ENCODE peak calls at places on chromosomes 13 and 19, in four cellular contexts. T is IMR-90, W is pancreas, P is endodermal cell. F is an unnamed sample. For H3K4me1 and H3K36me3, the result is how much of the 10 kb centered on the place peaks cover.

GRCh38 chr13:50128406-50129048 is 113.3 kb downstream of the KCNRG start:
- DNase-seq in T (no peak), W (no peak), P (peak), F (no peak)

GRCh38 chr19:27822336-27822735 is 1390.6 kb downstream of the UQCRFS1 start:
- DNase-seq in P (no peak), T (no peak), W (no peak), F (no peak)

GRCh38 chr13:109569938-109570711 is 216.3 kb downstream of the IRS2 start:
- DNase-seq in T (no peak), P (no peak), W (no peak), F (no peak)

GRCh38 chr13:79549355-79550106 is 68.6 kb downstream of the NDFIP2 start:
- DNase-seq in W (no peak), P (no peak), T (peak), F (no peak)

GRCh38 chr19:40217027-40217810 is 965 bp downstream of the TTC9B start:
- DNase-seq in T (no peak), W (peak), P (peak), F (no peak)

GRCh38 chr13:96796234-96796633 is 198.0 kb downstream of the OXGR1 start:
- DNase-seq in P (no peak), W (no peak), T (no peak), F (no peak)

GRCh38 chr19:6739884-6740588 is 556 bp downstream of the TRIP10 start:
- DNase-seq in W (peak), P (peak), T (no peak), F (no peak)

GRCh38 chr13:28035146-28035782 is 46.8 kb upstream of the URAD start:
- DNase-seq in T (peak), P (peak), W (no peak), F (no peak)

GRCh38 chr19:17405250-17406038 is at the start of gene BST2:
- DNase-seq in P (peak), T (peak), W (no peak), F (peak)

GRCh38 chr13:102965802-102966201 is 100.4 kb downstream of the SLC10A2 start:
- DNase-seq in P (no peak), W (no peak), T (no peak), F (no peak)

GRCh38 chr19:3041756-3042517 is 12.9 kb upstream of the TLE2 start:
- DNase-seq in T (no peak), W (no peak), P (peak), F (no peak)

GRCh38 chr19:31947436-31947835 is 398.0 kb upstream of the ZNF507 start:
- DNase-seq in W (no peak), P (no peak), T (no peak), F (no peak)

GRCh38 chr13:110546933-110547332 is 14.6 kb downstream of the RAB20 start:
- DNase-seq in W (peak), T (peak), P (no peak), F (peak)

GRCh38 chr13:77533875-77534788 is 1.4 kb upstream of the SCEL start:
- DNase-seq in P (no peak), W (no peak), T (no peak), F (no peak)

GRCh38 chr13:28641600-28641926 is 17.4 kb upstream of the POMP start:
- DNase-seq in W (no peak), P (no peak), T (no peak), F (no peak)

GRCh38 chr13:24900507-24900906 is 136.5 kb downstream of the RNF17 start:
- DNase-seq in T (no peak), W (no peak), P (no peak), F (no peak)

GRCh38 chr13:30510091-30510490 is 44.4 kb upstream of the HMGB1 start:
- DNase-seq in W (no peak), P (no peak), T (no peak), F (no peak)

GRCh38 chr19:547836-548720 is 4.2 kb downstream of the GZMM start:
- DNase-seq in P (peak), T (no peak), W (no peak), F (no peak)

GRCh38 chr13:111899714-111900389 is 167.1 kb upstream of the SOX1 start:
- DNase-seq in T (no peak), W (peak), P (peak), F (no peak)

GRCh38 chr13:19266979-19267378 is 85.4 kb upstream of the TUBA3C start:
- DNase-seq in W (no peak), P (no peak), T (no peak), F (no peak)

GRCh38 chr13:112777637-112778406 is 88.0 kb downstream of the ATP11A start:
- DNase-seq in P (peak), W (no peak), T (no peak), F (peak)

GRCh38 chr13:29810145-29810742 is 40.2 kb downstream of the UBL3 start:
- DNase-seq in P (no peak), T (peak), W (no peak), F (no peak)

GRCh38 chr13:60152904-60153303 is 10.8 kb downstream of the DIAPH3 start:
- DNase-seq in T (peak), W (no peak), P (no peak), F (no peak)

GRCh38 chr13:94617389-94618000 is 15.8 kb downstream of the GPR180 start:
- DNase-seq in P (peak), T (no peak), W (no peak), F (no peak)

GRCh38 chr13:99572921-99573320 is 71.6 kb downstream of the TM9SF2 start:
- DNase-seq in W (no peak), T (no peak), P (no peak), F (no peak)

GRCh38 chr19:54208784-54209057 is 8.1 kb downstream of the RPS9 start:
- DNase-seq in W (no peak), P (no peak), T (no peak), F (no peak)
- H3K4me1 ChIP-seq in W (half or more), P (under half), T (under half), F (under half)

GRCh38 chr19:37669336-37669963 is 14.2 kb upstream of the ZFP30 start:
- DNase-seq in W (no peak), T (no peak), P (no peak), F (no peak)
- H3K36me3 ChIP-seq in W (under half), T (under half), P (under half), F (under half)

GRCh38 chr19:4372630-4373367 is 27.5 kb downstream of the SH3GL1 start:
- DNase-seq in P (no peak), W (no peak), T (no peak), F (no peak)
- H3K4me1 ChIP-seq in P (under half), W (half or more), T (half or more), F (half or more)

GRCh38 chr19:19285723-19286122 is 12.6 kb upstream of the TM6SF2 start:
- DNase-seq in T (no peak), W (no peak), P (no peak), F (no peak)
- H3K36me3 ChIP-seq in T (under half), W (under half), P (half or more), F (half or more)

DNA sequence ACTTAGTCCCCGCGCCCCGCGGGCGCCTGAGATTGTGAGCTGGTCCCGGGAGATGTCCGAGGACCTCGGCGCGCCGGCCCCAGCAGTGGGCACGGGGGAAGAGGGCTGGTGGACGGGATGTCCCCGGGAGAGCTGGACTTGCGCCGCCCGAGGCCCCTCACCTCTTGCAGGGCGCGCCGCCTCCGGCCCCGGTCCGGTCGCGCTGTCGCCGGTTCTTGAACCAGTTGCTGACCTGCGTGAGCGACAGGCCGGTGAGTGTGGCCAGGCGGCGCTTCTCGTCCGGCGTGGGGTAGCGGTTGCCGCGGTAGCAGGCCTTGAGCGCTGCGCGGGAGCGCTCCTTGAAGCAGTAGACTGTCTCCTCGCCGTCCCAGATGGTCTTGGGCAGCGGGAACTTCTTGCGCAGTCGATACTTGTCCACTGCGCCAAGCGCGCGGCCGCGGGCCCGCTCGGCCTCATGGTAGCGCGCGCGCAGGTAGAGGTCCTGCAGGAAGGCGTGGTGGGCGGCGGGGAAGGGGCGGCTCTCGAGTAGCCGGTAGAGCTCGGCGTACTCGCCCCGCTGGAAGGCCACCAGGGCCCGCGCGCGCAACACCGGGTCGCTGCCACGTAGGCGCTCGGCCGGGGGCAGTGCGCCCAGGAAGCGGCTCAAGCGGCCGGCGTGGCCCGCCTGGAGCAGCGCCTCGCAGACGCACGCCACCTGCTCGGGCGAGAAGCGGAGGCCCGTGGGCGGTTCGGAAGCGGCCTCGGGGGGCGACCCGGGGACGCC is 990 bp downstream of the SIX5 start:
- DNase-seq in T (peak), W (peak), P (peak), F (no peak)
- H3K4me1 ChIP-seq in T (under half), W (under half), P (under half), F (under half)

DNA sequence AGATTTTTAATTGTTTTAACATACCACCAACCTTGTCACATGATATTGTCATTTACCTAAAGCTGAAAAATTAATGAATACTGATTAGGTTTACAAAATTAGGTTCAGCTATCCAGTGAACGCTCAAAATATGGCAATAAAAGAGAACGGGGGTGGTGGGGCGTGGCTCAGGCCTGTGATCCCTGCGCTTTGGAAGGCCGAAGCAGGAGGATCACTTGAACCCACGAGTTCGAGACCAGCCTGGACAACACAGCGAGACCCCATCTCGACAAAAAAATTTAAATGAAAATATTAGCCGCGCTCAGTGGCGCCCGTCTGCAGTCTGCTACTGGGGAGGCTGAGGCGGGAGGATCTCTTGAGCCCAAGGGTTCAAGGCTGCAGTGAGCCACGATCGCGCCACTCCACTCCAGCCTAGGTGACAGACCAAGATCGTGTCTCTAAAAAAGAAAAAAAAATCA is 516 bp upstream of the FAM32A start:
- DNase-seq in W (no peak), T (no peak), P (no peak), F (no peak)
- H3K36me3 ChIP-seq in W (under half), T (under half), P (under half), F (under half)

GRCh38 chr19:5078179-5078578 is 109.3 kb downstream of the KDM4B start:
- DNase-seq in W (no peak), T (no peak), P (no peak), F (no peak)
- H3K4me1 ChIP-seq in W (under half), T (under half), P (under half), F (under half)